ENCODE peak calls at places on chromosome 10, in five cellular contexts. I is AG04450, A is cardiac muscle cell, B is ovary, G is BJ. F is an unnamed sample.

GRCh38 chr10:97321807-97322195 is 2.7 kb downstream of the FRAT1 start:
- DNase-seq in I (no peak), G (no peak), B (no peak), A (no peak), F (no peak)

GRCh38 chr10:101939273-101939635 is 95.7 kb upstream of the KCNIP2 start:
- DNase-seq in G (peak; percentile 87), B (no peak), A (peak; percentile 89), I (peak; percentile 87), F (peak; percentile 85)

GRCh38 chr10:121108051-121108450 is 256.9 kb downstream of the WDR11 start:
- DNase-seq in G (no peak), B (no peak), A (no peak), I (no peak), F (no peak)

GRCh38 chr10:15188629-15189028 is 20.1 kb upstream of the NMT2 start:
- DNase-seq in B (no peak), G (no peak), A (no peak), I (no peak), F (no peak)

GRCh38 chr10:84026821-84027257 is 112.5 kb upstream of the GHITM start:
- DNase-seq in G (no peak), A (peak; percentile 27), B (no peak), I (no peak), F (no peak)

GRCh38 chr10:122282909-122283308 is 11.8 kb downstream of the BTBD16 start:
- DNase-seq in A (no peak), G (no peak), I (no peak), B (no peak), F (no peak)

GRCh38 chr10:75106242-75106641 is 5.2 kb upstream of the SAMD8 start:
- DNase-seq in B (no peak), I (no peak), A (no peak), G (no peak), F (no peak)

GRCh38 chr10:60537697-60538096 is 148.0 kb upstream of the ANK3 start:
- DNase-seq in G (no peak), B (no peak), I (no peak), A (no peak), F (no peak)

GRCh38 chr10:86172296-86172695 is 194.3 kb downstream of the GRID1 start:
- DNase-seq in A (no peak), B (no peak), I (no peak), G (no peak), F (no peak)

GRCh38 chr10:10845826-10846225 is 171.8 kb upstream of the CELF2 start:
- DNase-seq in I (no peak), B (no peak), G (no peak), A (no peak), F (no peak)

GRCh38 chr10:89064764-89065163 is 74.2 kb downstream of the FAS start:
- DNase-seq in B (no peak), G (no peak), A (peak; percentile 65), I (no peak), F (no peak)

GRCh38 chr10:121610798-121611325 is 12.6 kb upstream of the FGFR2 start:
- DNase-seq in A (no peak), G (no peak), I (no peak), B (no peak), F (no peak)

GRCh38 chr10:92938846-92939245 is 90.5 kb downstream of the EXOC6 start:
- DNase-seq in A (no peak), B (no peak), G (no peak), I (no peak), F (no peak)

GRCh38 chr10:67602268-67602950 is 93.6 kb downstream of the CTNNA3 start:
- DNase-seq in I (peak; percentile 78), B (no peak), A (peak; percentile 92), G (peak; percentile 19), F (peak; percentile 82)

GRCh38 chr10:80664071-80664680 is 126.5 kb downstream of the SH2D4B start:
- DNase-seq in G (no peak), I (no peak), B (peak; percentile 68), A (peak; percentile 73), F (no peak)
- TF ChIP-seq CTCF in G (peak; percentile 82), I (peak; percentile 64), B (peak; percentile 34), A (peak; percentile 93), F (peak; percentile 83)

DNA sequence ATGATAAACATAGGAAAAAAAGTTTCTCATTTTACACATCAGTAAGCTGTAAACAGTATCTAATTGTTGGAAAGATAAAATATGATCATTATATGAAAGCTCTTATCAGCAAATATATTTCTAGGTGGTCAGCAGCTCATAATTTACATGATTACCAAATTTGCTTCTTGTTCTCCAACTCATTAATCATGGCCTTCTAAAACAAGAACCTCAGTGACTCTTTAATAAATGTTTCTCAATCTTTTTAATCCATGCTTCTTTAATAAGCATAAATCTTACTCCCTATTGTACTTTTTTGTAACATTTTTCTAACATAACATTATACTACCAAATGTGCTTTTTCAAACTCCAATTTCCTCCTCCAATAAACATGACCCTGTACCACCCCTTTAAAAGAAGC is 5.9 kb downstream of the ITGB1 start:
- DNase-seq in G (no peak), A (no peak), I (no peak), B (no peak), F (no peak)
- H3K4me3 ChIP-seq in G (no peak overlapping the region), A (no peak overlapping the region), I (no peak overlapping the region), B (no peak overlapping the region), F (no peak overlapping the region)

GRCh38 chr10:1673568-1674345 is 63.6 kb downstream of the ADARB2 start:
- DNase-seq in I (no peak), A (no peak), G (no peak), B (no peak), F (no peak)

GRCh38 chr10:1678084-1678483 is 59.2 kb downstream of the ADARB2 start:
- DNase-seq in G (no peak), B (no peak), A (no peak), I (no peak), F (no peak)

GRCh38 chr10:1674501-1674900 is 62.8 kb downstream of the ADARB2 start:
- DNase-seq in A (no peak), I (no peak), B (no peak), G (no peak), F (no peak)

GRCh38 chr10:1679821-1680650 is 57.3 kb downstream of the ADARB2 start:
- DNase-seq in G (no peak), I (no peak), A (no peak), B (no peak), F (no peak)

DNA sequence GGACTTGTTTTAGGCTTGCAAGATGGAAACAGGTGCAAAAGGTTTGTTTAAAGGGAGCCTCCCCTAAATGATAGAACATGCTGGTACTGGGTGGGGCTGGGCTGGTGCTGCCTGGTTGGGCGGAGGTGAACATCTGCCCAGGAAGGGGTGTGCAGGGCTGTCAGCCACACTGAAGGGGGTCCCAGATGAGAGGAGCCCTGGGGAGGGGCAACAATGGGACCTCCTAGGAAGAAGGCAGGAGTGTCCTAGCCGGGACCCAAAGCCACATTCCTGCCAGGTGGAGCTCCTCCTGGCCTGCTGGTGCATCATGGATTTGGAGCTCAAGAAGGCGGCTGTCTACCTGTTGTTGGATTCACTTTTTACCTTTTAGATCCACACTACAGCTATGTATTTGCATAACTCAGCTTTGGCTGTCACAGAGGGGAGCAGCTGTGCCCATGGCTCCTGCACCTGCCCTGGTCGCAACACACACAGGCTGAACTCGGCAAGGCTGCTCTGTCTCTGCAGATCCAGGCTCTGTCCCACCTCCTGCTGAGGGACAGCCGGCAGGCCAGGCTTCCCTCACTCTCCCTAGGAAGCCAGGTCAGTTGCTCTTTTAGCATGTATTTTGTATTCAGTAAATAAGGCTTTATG is 59.9 kb downstream of the ADARB2 start:
- DNase-seq in G (no peak), I (no peak), B (no peak), A (no peak), F (no peak)
- TF ChIP-seq CTCF in G (no peak), I (no peak), B (no peak), A (no peak), F (no peak)

GRCh38 chr10:47287805-47288204 is 12.2 kb upstream of the GDF10 start:
- DNase-seq in I (no peak), A (no peak), G (no peak), B (no peak), F (no peak)

GRCh38 chr10:47286116-47286505 is 13.9 kb upstream of the GDF10 start:
- DNase-seq in G (no peak), I (no peak), A (no peak), B (no peak), F (no peak)

GRCh38 chr10:47287365-47287802 is 12.6 kb upstream of the GDF10 start:
- DNase-seq in A (peak; percentile 53), G (no peak), B (no peak), I (no peak), F (no peak)

GRCh38 chr10:47285381-47286115 is 14.4 kb upstream of the GDF10 start:
- DNase-seq in G (no peak), A (no peak), B (no peak), I (no peak), F (no peak)

DNA sequence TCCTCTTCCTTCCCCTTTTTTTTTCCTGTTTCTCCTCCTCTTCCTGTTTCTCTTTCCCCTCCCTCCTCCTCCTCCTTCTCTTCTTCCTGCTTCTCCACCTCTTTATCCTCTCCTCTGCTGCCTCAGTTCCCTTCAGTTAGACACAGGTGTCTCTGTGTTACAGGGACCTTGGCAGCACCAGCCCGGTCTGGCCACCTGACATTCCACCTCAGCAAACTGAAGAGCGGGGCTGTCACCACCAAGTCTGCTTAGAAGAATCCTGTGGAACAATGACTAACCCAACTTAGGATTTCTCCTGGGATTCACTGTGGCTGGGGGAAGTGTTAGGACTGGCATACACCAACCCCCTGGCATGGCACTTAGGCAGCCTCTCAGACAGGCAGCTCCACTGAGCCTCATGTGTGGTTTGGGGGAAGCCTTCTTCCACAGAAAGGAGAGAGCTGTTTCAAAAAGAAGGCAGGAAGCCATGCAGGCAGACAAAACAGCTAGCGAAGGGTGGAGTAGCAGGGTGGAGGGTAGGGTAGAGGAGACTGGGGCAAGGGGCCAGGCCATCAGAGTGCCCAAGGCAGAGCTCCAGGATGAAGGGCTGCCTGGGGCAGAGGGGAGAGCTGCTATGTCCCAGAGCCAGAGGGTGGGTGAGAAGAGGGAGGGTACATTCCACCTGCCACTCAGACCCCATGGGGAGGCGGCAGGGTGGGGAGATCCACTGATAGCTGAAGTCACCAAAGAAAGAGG is 13.2 kb upstream of the GDF10 start:
- DNase-seq in B (no peak), A (no peak), I (no peak), G (no peak), F (no peak)
- H3K4me3 ChIP-seq in B (no peak overlapping the region), A (no peak overlapping the region), I (no peak overlapping the region), G (no peak overlapping the region), F (no peak overlapping the region)

GRCh38 chr10:123655763-123656162 is 10.4 kb upstream of the GPR26 start:
- DNase-seq in B (no peak), G (no peak), A (no peak), I (no peak), F (no peak)
- TF ChIP-seq CTCF in B (no peak), G (no peak), A (no peak), I (no peak), F (no peak)

F was measured in AG04449.